ENCODE peak calls at places on chromosomes 2 and 18, in five cellular contexts. V is NAMALWA, I is cardiac fibroblast, C is HL-60, F is ACHN. Z is an unnamed sample.

GRCh38 chr18:713135-713490 is 683 bp upstream of the ENOSF1 start:
- DNase-seq in V (no peak), C (no peak), I (no peak), F (no peak), Z (no peak)

GRCh38 chr2:16438571-16439294 is 226.9 kb downstream of the CYRIA start:
- DNase-seq in F (no peak), V (no peak), C (no peak), I (no peak), Z (no peak)

GRCh38 chr2:56580242-56580641 is 396.5 kb downstream of the CCDC85A start:
- DNase-seq in V (no peak), I (peak), C (no peak), F (no peak), Z (no peak)

GRCh38 chr2:42961385-42961800 is 169.0 kb upstream of the HAAO start:
- DNase-seq in I (no peak), C (peak), F (no peak), V (peak), Z (no peak)

GRCh38 chr2:24517247-24517646 is 26.2 kb downstream of the NCOA1 start:
- DNase-seq in F (no peak), C (no peak), V (no peak), I (no peak), Z (no peak)

GRCh38 chr2:85810376-85811172 is 56.8 kb downstream of the ATOH8 start:
- DNase-seq in F (no peak), V (no peak), I (no peak), C (no peak), Z (no peak)

GRCh38 chr2:167943877-167944276 is 303.5 kb downstream of the STK39 start:
- DNase-seq in C (no peak), V (no peak), F (no peak), I (peak), Z (no peak)

GRCh38 chr2:134410831-134411231 is 157.0 kb downstream of the MGAT5 start:
- DNase-seq in I (peak), C (no peak), F (no peak), V (no peak), Z (no peak)

GRCh38 chr2:142870516-142870915 is 6.9 kb upstream of the KYNU start:
- DNase-seq in V (no peak), I (peak), F (no peak), C (no peak), Z (no peak)

GRCh38 chr2:224754129-224754528 is 38.0 kb upstream of the CCDC195 start:
- DNase-seq in C (no peak), V (no peak), F (no peak), I (peak), Z (no peak)

GRCh38 chr2:21195326-21195725 is 71.6 kb downstream of the TDRD15 start:
- DNase-seq in F (no peak), C (no peak), V (no peak), I (no peak), Z (no peak)

GRCh38 chr2:26033769-26034596 is at the start of gene RAB10:
- DNase-seq in I (peak), F (peak), V (peak), C (peak), Z (peak)

GRCh38 chr2:236855176-236855865 is 230.4 kb upstream of the COPS8 start:
- DNase-seq in C (no peak), I (no peak), F (no peak), V (no peak), Z (no peak)

GRCh38 chr2:128593518-128594272 is 275.0 kb upstream of the HS6ST1 start:
- DNase-seq in C (no peak), I (no peak), V (no peak), F (peak), Z (no peak)

GRCh38 chr2:101232770-101233169 is 19.9 kb upstream of the CNOT11 start:
- DNase-seq in I (no peak), V (peak), F (no peak), C (no peak), Z (no peak)

GRCh38 chr2:20657522-20658235 is 6.8 kb upstream of the HS1BP3 start:
- DNase-seq in C (no peak), I (no peak), F (no peak), V (no peak), Z (no peak)

GRCh38 chr2:67096886-67097285 is 300.2 kb upstream of the ETAA1 start:
- DNase-seq in F (no peak), I (no peak), V (no peak), C (no peak), Z (no peak)